ENCODE peak calls at places on chromosomes 12 and 14, in nine cellular contexts. G, F, O, H, T, C, J, W and Q are unnamed samples.

GRCh38 chr12:47219243-47219642 is 139.5 kb upstream of the AMIGO2 start:
- DNase-seq in T (no peak), G (no peak), F (no peak), O (no peak), J (peak; percentile 90), C (no peak), H (peak; percentile 62), W (no peak), Q (no peak)

GRCh38 chr14:63642656-63643382 is 1.1 kb upstream of the WDR89 start:
- DNase-seq in F (no peak), H (no peak), J (no peak), C (no peak), G (no peak), W (no peak), T (no peak), O (no peak), Q (peak; percentile 19)

GRCh38 chr12:105449406-105449805 is 118.9 kb downstream of the C12orf75 start:
- DNase-seq in F (no peak), G (no peak), O (no peak), H (no peak), W (no peak), J (no peak), T (no peak), C (no peak), Q (no peak)

GRCh38 chr12:105538880-105539279 is 208.4 kb downstream of the C12orf75 start:
- DNase-seq in W (no peak), H (peak; percentile 51), G (no peak), T (no peak), J (no peak), C (no peak), F (no peak), O (no peak), Q (no peak)

GRCh38 chr14:81147140-81147897 is 73.4 kb downstream of the GTF2A1 start:
- DNase-seq in T (no peak), W (no peak), H (no peak), J (no peak), O (no peak), F (no peak), C (no peak), G (no peak), Q (peak; percentile 47)

GRCh38 chr14:50082784-50083466 is 33.4 kb downstream of the VCPKMT start:
- DNase-seq in W (peak; percentile 82), O (no peak), F (no peak), C (no peak), G (no peak), H (no peak), T (no peak), J (no peak), Q (peak; percentile 58)

GRCh38 chr14:105452963-105453362 is 21.7 kb upstream of the CRIP2 start:
- DNase-seq in C (no peak), F (no peak), J (no peak), W (no peak), T (no peak), O (no peak), G (no peak), H (no peak), Q (no peak)

GRCh38 chr12:11703378-11703777 is 53.9 kb downstream of the ETV6 start:
- DNase-seq in H (no peak), T (no peak), F (no peak), C (no peak), O (no peak), W (no peak), J (no peak), G (no peak), Q (no peak)

GRCh38 chr12:121893901-121894540 is 5.4 kb downstream of the PSMD9 start:
- DNase-seq in G (no peak), W (peak; percentile 46), J (peak; percentile 88), T (no peak), H (peak; percentile 85), O (peak; percentile 21), C (no peak), F (peak; percentile 76), Q (peak; percentile 70)

GRCh38 chr14:85531594-85532391 is 1.8 kb downstream of the FLRT2 start:
- DNase-seq in O (peak; percentile 84), F (peak; percentile 84), H (peak; percentile 94), G (no peak), W (no peak), T (peak; percentile 21), J (no peak), C (peak; percentile 67), Q (no peak)

GRCh38 chr12:46891306-46891705 is 65.5 kb upstream of the SLC38A4 start:
- DNase-seq in C (no peak), H (peak; percentile 75), T (no peak), F (no peak), W (no peak), J (peak; percentile 24), G (no peak), O (no peak), Q (no peak)

GRCh38 chr12:120799417-120800045 is 73.9 kb downstream of the ACADS start:
- DNase-seq in H (no peak), W (no peak), C (no peak), J (no peak), G (no peak), F (peak; percentile 64), O (peak; percentile 41), T (no peak), Q (peak; percentile 33)

GRCh38 chr12:98198261-98198982 is 317.0 kb upstream of the TMPO start:
- DNase-seq in G (no peak), O (peak; percentile 30), T (no peak), H (no peak), W (no peak), J (peak; percentile 2), C (no peak), F (no peak), Q (peak; percentile 11)

GRCh38 chr12:124915249-124916236 is 1.1 kb upstream of the UBC start:
- DNase-seq in O (peak; percentile 74), C (peak; percentile 79), G (no peak), H (peak; percentile 79), J (peak; percentile 45), W (peak; percentile 45), F (peak; percentile 71), T (no peak), Q (no peak)

GRCh38 chr12:7058163-7058845 is 2.2 kb upstream of the C1S start:
- DNase-seq in F (no peak), G (no peak), O (no peak), T (no peak), J (no peak), C (no peak), H (no peak), W (no peak), Q (no peak)

GRCh38 chr12:104668274-104668718 is 211.5 kb downstream of the CHST11 start:
- DNase-seq in C (no peak), O (no peak), W (no peak), H (no peak), J (no peak), T (peak; percentile 78), F (peak; percentile 74), G (no peak), Q (no peak)

GRCh38 chr12:76813972-76814371 is 50.1 kb downstream of the ZDHHC17 start:
- DNase-seq in O (no peak), H (no peak), C (no peak), W (no peak), T (no peak), J (no peak), G (no peak), F (no peak), Q (no peak)

DNA sequence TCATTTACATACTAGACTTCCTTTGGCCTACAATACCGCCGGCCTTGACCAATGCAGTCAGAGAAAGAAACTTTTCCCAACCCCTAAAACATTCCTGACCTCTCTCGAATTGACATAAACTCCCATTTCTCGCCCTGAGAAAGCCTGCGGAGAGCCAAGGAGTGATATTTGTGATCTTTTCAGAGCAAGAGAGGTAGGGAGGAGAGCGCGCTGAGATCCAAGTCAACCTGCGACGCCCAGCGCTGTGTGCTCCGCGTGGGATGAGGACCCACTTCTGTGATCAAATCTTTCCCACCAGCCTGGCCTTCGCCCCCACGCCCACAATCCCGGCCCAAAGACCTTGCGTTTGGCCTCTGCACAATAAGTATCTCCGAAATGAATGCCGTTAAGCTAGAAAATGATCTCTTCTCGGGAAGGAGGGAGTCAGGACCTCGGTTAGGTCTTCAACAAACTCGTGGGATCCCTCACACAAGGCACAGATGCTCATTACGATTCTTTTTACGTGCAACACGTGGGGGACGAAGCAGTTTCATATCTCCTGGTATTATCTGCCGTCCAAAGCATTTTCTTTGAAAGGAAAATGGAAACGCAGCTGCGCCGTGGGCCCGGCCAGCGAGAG is 6.3 kb upstream of the NPAS3 start:
- DNase-seq in F (no peak), T (no peak), O (peak; percentile 38), G (no peak), H (no peak), W (no peak), J (no peak), C (peak; percentile 16), Q (no peak)
- H3K4me3 ChIP-seq in F (no peak overlapping the region), T (no peak overlapping the region), O (peak overlapping the region; percentile 70), G (no peak overlapping the region), H (no peak overlapping the region), W (no peak overlapping the region), J (no peak overlapping the region), C (peak overlapping the region; percentile 63), Q (no peak overlapping the region)

GRCh38 chr14:90107789-90108188 is 46.0 kb downstream of the KCNK13 start:
- DNase-seq in J (no peak), G (no peak), O (no peak), T (no peak), H (no peak), C (no peak), W (no peak), F (no peak), Q (no peak)

GRCh38 chr14:90114554-90114953 is 52.8 kb downstream of the KCNK13 start:
- DNase-seq in J (no peak), H (peak; percentile 21), F (no peak), O (no peak), W (no peak), G (no peak), C (peak; percentile 34), T (peak; percentile 12), Q (no peak)

GRCh38 chr14:90115780-90116179 is 54.0 kb downstream of the KCNK13 start:
- DNase-seq in W (no peak), T (no peak), J (peak; percentile 60), C (no peak), H (no peak), G (no peak), O (no peak), F (no peak), Q (no peak)

GRCh38 chr14:90109858-90110257 is 48.1 kb downstream of the KCNK13 start:
- DNase-seq in F (no peak), J (peak; percentile 69), W (no peak), T (peak; percentile 42), O (peak; percentile 80), H (no peak), C (peak; percentile 29), G (peak; percentile 38), Q (no peak)

GRCh38 chr14:90111895-90112534 is 50.2 kb downstream of the KCNK13 start:
- DNase-seq in F (no peak), C (no peak), T (no peak), W (no peak), H (peak; percentile 93), J (peak; percentile 88), O (no peak), G (peak; percentile 51), Q (no peak)
- TF ChIP-seq EZH2phosphoT487 in F (no peak), C (no peak), T (no peak), W (no peak), H (peak; percentile 42), J (no peak), O (no peak), G (no peak), Q (no peak)

GRCh38 chr12:131861261-131862083 is 33.0 kb upstream of the ULK1 start:
- DNase-seq in G (no peak), H (no peak), J (no peak), F (no peak), T (no peak), W (no peak), C (no peak), O (no peak), Q (no peak)
- H3K4me3 ChIP-seq in G (no peak overlapping the region), H (peak overlapping the region; percentile 37), J (no peak overlapping the region), F (no peak overlapping the region), T (no peak overlapping the region), W (no peak overlapping the region), C (no peak overlapping the region), O (no peak overlapping the region), Q (no peak overlapping the region)

GRCh38 chr14:96240641-96241040 is 15.4 kb upstream of the BDKRB1 start:
- DNase-seq in F (no peak), T (no peak), C (no peak), J (no peak), W (no peak), O (no peak), G (no peak), H (no peak), Q (no peak)
- TF ChIP-seq EZH2phosphoT487 in F (no peak), T (no peak), C (no peak), J (no peak), W (no peak), O (no peak), G (no peak), H (no peak), Q (no peak)